ENCODE peak calls at places on chromosomes 16 and 17, in four cellular contexts. D, T, L and U are unnamed samples.
A peak's percentile ranks its signal among the peaks of the same experiment; 100 is the strongest.

GRCh38 chr17:32784113-32784512 is 92.8 kb downstream of the MYO1D start:
- DNase-seq in D (no peak), T (no peak), L (no peak), U (no peak)

GRCh38 chr16:71626858-71627213 is 852 bp downstream of the MARVELD3 start:
- DNase-seq in D (no peak), T (no peak), L (peak; percentile 74), U (no peak)

GRCh38 chr17:4950757-4951204 is at the start of gene ENO3:
- DNase-seq in D (peak; percentile 76), T (peak; percentile 73), L (no peak), U (no peak)

GRCh38 chr17:64180089-64180488 is 50.1 kb upstream of the ERN1 start:
- DNase-seq in D (no peak), T (no peak), L (no peak), U (no peak)

GRCh38 chr17:64007838-64008282 is 9.7 kb downstream of the PRR29 start:
- DNase-seq in D (no peak), T (peak; percentile 52), L (peak; percentile 78), U (no peak)

GRCh38 chr17:57939797-57940196 is 15.4 kb downstream of the CUEDC1 start:
- DNase-seq in D (no peak), T (no peak), L (peak; percentile 85), U (peak; percentile 40)

GRCh38 chr16:19138601-19139000 is 24.8 kb downstream of the ITPRIPL2 start:
- DNase-seq in D (no peak), T (no peak), L (peak; percentile 85), U (peak; percentile 73)

GRCh38 chr17:58279736-58280479 is 827 bp downstream of the MPO start:
- DNase-seq in D (no peak), T (no peak), L (peak; percentile 62), U (no peak)

GRCh38 chr16:71358464-71359031 is at the start of gene CALB2:
- DNase-seq in D (peak; percentile 84), T (peak; percentile 43), L (peak; percentile 84), U (peak; percentile 74)

GRCh38 chr16:54353097-54353496 is 66.5 kb upstream of the IRX3 start:
- DNase-seq in D (no peak), T (no peak), L (no peak), U (no peak)

GRCh38 chr17:58786586-58787295 is 31.1 kb downstream of the PPM1E start:
- DNase-seq in D (no peak), T (no peak), L (no peak), U (peak; percentile 70)

GRCh38 chr17:61877837-61878236 is 14.5 kb upstream of the BRIP1 start:
- DNase-seq in D (no peak), T (no peak), L (no peak), U (no peak)

GRCh38 chr17:81579821-81580321 is 27.7 kb upstream of the FAAP100 start:
- DNase-seq in D (no peak), T (no peak), L (peak; percentile 45), U (no peak)

GRCh38 chr16:6493555-6493954 is 839.1 kb upstream of the RBFOX1 start:
- DNase-seq in D (no peak), T (no peak), L (no peak), U (no peak)

GRCh38 chr17:7846765-7847661 is 7.9 kb upstream of the TMEM88 start:
- DNase-seq in D (no peak), T (no peak), L (peak; percentile 83), U (peak; percentile 57)

GRCh38 chr17:75514299-75515228 is 773 bp downstream of the CASKIN2 start:
- DNase-seq in D (peak; percentile 56), T (no peak), L (peak; percentile 93), U (peak; percentile 86)

GRCh38 chr17:75515229-75515522 is 161 bp downstream of the CASKIN2 start:
- DNase-seq in D (no peak), T (no peak), L (no peak), U (no peak)

GRCh38 chr17:75516255-75516618 is at the start of gene TSEN54:
- DNase-seq in D (peak; percentile 91), T (peak; percentile 78), L (peak; percentile 99), U (peak; percentile 95)

GRCh38 chr17:75516619-75517276 is 420 bp downstream of the TSEN54 start:
- DNase-seq in D (peak; percentile 74), T (no peak), L (peak; percentile 87), U (no peak)

GRCh38 chr17:75515523-75516254 is at the start of gene CASKIN2:
- DNase-seq in D (peak; percentile 95), T (peak; percentile 86), L (peak; percentile 99), U (peak; percentile 99)
- H3K4me1 ChIP-seq in D (peaks cover 26% of the 10 kb centered on the region), T (peaks cover 53% of the 10 kb centered on the region), L (peaks cover 28% of the 10 kb centered on the region), U (peaks cover 49% of the 10 kb centered on the region)

DNA sequence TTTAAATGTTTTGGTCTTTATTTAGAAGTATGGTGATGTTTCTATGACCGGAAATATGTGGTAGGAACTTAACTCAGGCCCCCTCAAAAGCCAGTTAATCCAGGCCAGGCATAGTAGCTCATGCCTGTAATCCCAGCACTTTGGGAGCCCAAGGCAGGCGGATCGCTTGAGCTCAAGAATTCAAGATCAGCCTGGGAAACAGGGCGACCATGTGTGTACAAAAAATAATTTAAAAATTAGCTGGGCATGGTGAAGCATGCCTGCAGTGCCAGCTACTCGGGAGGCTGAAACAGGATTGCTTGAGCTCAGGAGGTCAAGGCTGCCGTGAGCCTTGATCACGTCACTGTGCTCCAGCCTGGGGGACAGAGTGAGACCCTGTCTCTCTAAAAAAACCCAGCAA is 10.3 kb downstream of the RSL1D1 start:
- DNase-seq in D (no peak), T (no peak), L (no peak), U (no peak)
- TF ChIP-seq CTCF in D (no peak), T (no peak), L (no peak), U (no peak)

GRCh38 chr16:66572356-66572755 is 6.1 kb downstream of the CMTM1 start:
- DNase-seq in D (no peak), T (no peak), L (no peak), U (no peak)

GRCh38 chr16:66569131-66569530 is 2.9 kb downstream of the CMTM1 start:
- DNase-seq in D (no peak), T (no peak), L (no peak), U (no peak)

GRCh38 chr16:66568355-66568754 is 2.1 kb downstream of the CMTM1 start:
- DNase-seq in D (no peak), T (no peak), L (no peak), U (no peak)

GRCh38 chr16:66566051-66566901 is at the start of gene CMTM1:
- DNase-seq in D (no peak), T (no peak), L (peak; percentile 60), U (no peak)

DNA sequence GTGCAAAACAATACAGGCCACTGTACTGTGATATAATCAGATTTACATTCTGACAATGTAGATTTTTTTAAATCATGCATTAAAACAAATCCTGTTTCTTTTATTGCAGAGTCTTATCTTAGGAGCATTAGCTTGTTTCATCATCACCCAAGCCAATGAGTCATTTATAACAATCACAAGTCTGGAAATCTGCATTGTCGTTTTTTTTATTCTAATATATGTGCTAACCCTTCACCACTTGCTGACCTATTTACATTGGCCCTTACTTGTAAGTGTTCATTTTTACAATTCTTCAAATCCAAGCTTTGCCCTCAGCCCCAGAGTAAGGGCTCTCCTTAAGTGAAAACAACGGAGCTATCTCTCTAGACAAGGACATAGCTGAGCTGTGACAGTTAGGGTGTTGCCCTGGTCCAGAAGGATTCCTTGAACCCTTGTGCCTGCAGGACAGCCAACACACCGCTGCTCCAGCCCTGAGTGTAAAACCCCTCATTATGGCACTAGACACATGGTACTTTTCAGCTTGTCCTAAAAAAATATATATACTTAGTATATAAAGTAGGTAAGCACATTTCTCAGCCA is 3.7 kb downstream of the CMTM1 start:
- DNase-seq in D (no peak), T (no peak), L (no peak), U (no peak)
- H3K9me3 ChIP-seq in D (no peaks in the 10 kb centered on the region), T (no peaks in the 10 kb centered on the region), L (no peaks in the 10 kb centered on the region), U (no peaks in the 10 kb centered on the region)

GRCh38 chr17:35729405-35729833 is 2.0 kb upstream of the RASL10B start:
- DNase-seq in D (no peak), T (no peak), L (no peak), U (no peak)
- H3K4me1 ChIP-seq in D (peaks cover 56% of the 10 kb centered on the region), T (peaks cover 41% of the 10 kb centered on the region), L (peaks cover 16% of the 10 kb centered on the region), U (peaks cover 8% of the 10 kb centered on the region)

DNA sequence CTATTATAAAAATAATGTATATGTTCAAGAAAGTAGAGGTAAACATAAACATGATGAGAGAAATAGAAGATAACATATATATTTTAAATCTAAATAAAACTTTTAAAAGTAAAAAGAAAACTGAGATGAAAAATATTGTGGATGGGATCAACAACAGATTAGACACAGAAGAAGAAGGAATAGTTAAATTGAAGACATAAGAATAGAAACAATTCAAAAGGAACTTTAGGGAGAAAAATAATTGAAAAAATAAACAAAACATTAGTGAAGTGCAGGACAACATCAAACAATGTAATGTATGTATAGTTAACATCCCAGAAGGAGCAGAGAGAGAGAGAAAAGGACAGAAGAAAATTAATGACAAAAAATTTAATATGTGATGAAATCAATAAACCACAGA is 228.1 kb upstream of the TNRC6C start:
- DNase-seq in D (no peak), T (no peak), L (no peak), U (no peak)
- TF ChIP-seq CTCF in D (no peak), T (no peak), L (no peak), U (no peak)

GRCh38 chr16:9738690-9739089 is 443.5 kb downstream of the GRIN2A start:
- DNase-seq in D (no peak), T (no peak), L (no peak), U (no peak)
- H3K9me3 ChIP-seq in D (no peaks in the 10 kb centered on the region), T (no peaks in the 10 kb centered on the region), L (no peaks in the 10 kb centered on the region), U (no peaks in the 10 kb centered on the region)